ENCODE peak calls at places on chromosomes 2 and 18, in five cellular contexts. H, T, F, M and S are unnamed samples.

GRCh38 chr18:21739604-21740473 is 753 bp upstream of the MIB1 start:
- DNase-seq in H (no peak), T (no peak), F (no peak), M (no peak), S (peak)

GRCh38 chr2:47198985-47199451 is 43.9 kb upstream of the STPG4 start:
- DNase-seq in H (no peak), T (no peak), F (peak), M (no peak), S (peak)

GRCh38 chr2:8594731-8595427 is 87.0 kb upstream of the ID2 start:
- DNase-seq in H (no peak), T (no peak), F (peak), M (no peak), S (no peak)

GRCh38 chr18:4821801-4822200 is 366.7 kb upstream of the DLGAP1 start:
- DNase-seq in H (no peak), T (no peak), F (no peak), M (peak), S (no peak)

GRCh38 chr2:154758871-154759270 is 60.4 kb downstream of the KCNJ3 start:
- DNase-seq in H (no peak), T (no peak), F (no peak), M (no peak), S (no peak)

GRCh38 chr2:69581774-69582581 is 61.6 kb downstream of the AAK1 start:
- DNase-seq in H (no peak), T (no peak), F (peak), M (no peak), S (peak)

GRCh38 chr2:227623225-227623624 is 5.9 kb downstream of the SCYGR4 start:
- DNase-seq in H (no peak), T (no peak), F (peak), M (no peak), S (peak)

GRCh38 chr2:121828281-121828731 is 72.9 kb downstream of the TSN start:
- DNase-seq in H (no peak), T (peak), F (peak), M (peak), S (no peak)

GRCh38 chr2:230435431-230435830 is 19.4 kb downstream of the SP100 start:
- DNase-seq in H (no peak), T (no peak), F (no peak), M (no peak), S (no peak)

GRCh38 chr2:79855264-79856006 is 342.6 kb downstream of the CTNNA2 start:
- DNase-seq in H (peak), T (no peak), F (peak), M (peak), S (no peak)

GRCh38 chr2:17649026-17649425 is 104.6 kb downstream of the SMC6 start:
- DNase-seq in H (no peak), T (no peak), F (no peak), M (no peak), S (no peak)

GRCh38 chr2:20625491-20625919 is 25.4 kb downstream of the HS1BP3 start:
- DNase-seq in H (no peak), T (peak), F (no peak), M (no peak), S (no peak)

GRCh38 chr18:38198956-38199355 is 633.4 kb upstream of the CELF4 start:
- DNase-seq in H (no peak), T (no peak), F (no peak), M (no peak), S (no peak)